ENCODE peak calls at places on chromosomes 12 and 14, in six cellular contexts. S is PC-3, B is AG09309, T is A549, Y is lower leg skin, O is foreskin fibroblast. Z is an unnamed sample.

GRCh38 chr14:103346286-103346685 is 12.2 kb downstream of the EIF5 start:
- DNase-seq in S (no peak), B (no peak), T (no peak), Y (no peak), O (peak; percentile 66), Z (no peak)

GRCh38 chr14:85118274-85118673 is 411.7 kb upstream of the FLRT2 start:
- DNase-seq in S (no peak), B (no peak), T (no peak), Y (no peak), O (peak; percentile 1), Z (no peak)

GRCh38 chr12:127342861-127343260 is 924.1 kb upstream of the TMEM132C start:
- DNase-seq in S (peak; percentile 51), B (peak; percentile 21), T (no peak), Y (no peak), O (no peak), Z (no peak)

GRCh38 chr12:125330645-125331341 is 265.6 kb downstream of the AACS start:
- DNase-seq in S (peak; percentile 57), B (no peak), T (peak; percentile 80), Y (peak; percentile 88), O (peak; percentile 60), Z (peak; percentile 79)

GRCh38 chr14:90820958-90821357 is 4.7 kb upstream of the TTC7B start:
- DNase-seq in S (peak; percentile 66), B (peak; percentile 3), T (no peak), Y (no peak), O (peak; percentile 42), Z (no peak)

GRCh38 chr14:79951572-79951971 is 259.7 kb downstream of the DIO2 start:
- DNase-seq in S (no peak), B (no peak), T (no peak), Y (no peak), O (no peak), Z (no peak)

GRCh38 chr14:65281991-65282908 is 130.3 kb upstream of the FUT8 start:
- DNase-seq in S (no peak), B (peak; percentile 77), T (no peak), Y (no peak), O (peak; percentile 86), Z (no peak)

GRCh38 chr14:65100905-65101541 is 1.3 kb downstream of the MAX start:
- DNase-seq in S (no peak), B (no peak), T (no peak), Y (no peak), O (no peak), Z (no peak)

GRCh38 chr14:52692248-52692962 is 3.0 kb downstream of the ERO1A start:
- DNase-seq in S (no peak), B (peak; percentile 20), T (no peak), Y (no peak), O (peak; percentile 79), Z (no peak)

GRCh38 chr14:88706425-88706824 is 86.3 kb downstream of the EML5 start:
- DNase-seq in S (peak; percentile 76), B (no peak), T (no peak), Y (no peak), O (peak; percentile 4), Z (no peak)

GRCh38 chr12:125331342-125332052 is 266.3 kb downstream of the AACS start:
- DNase-seq in S (no peak), B (no peak), T (peak; percentile 7), Y (peak; percentile 45), O (peak; percentile 11), Z (no peak)

GRCh38 chr12:105698047-105698446 is 367.6 kb downstream of the C12orf75 start:
- DNase-seq in S (no peak), B (no peak), T (no peak), Y (no peak), O (no peak), Z (no peak)

GRCh38 chr12:13692332-13692731 is 289.1 kb downstream of the GRIN2B start:
- DNase-seq in S (no peak), B (no peak), T (no peak), Y (no peak), O (no peak), Z (no peak)

GRCh38 chr12:106252056-106252455 is 4.2 kb upstream of the CKAP4 start:
- DNase-seq in S (no peak), B (no peak), T (no peak), Y (no peak), O (no peak), Z (no peak)

GRCh38 chr12:119208626-119209061 is 29.9 kb downstream of the HSPB8 start:
- DNase-seq in S (peak; percentile 4), B (no peak), T (no peak), Y (peak; percentile 94), O (no peak), Z (no peak)

GRCh38 chr12:120066341-120066740 is 50.2 kb downstream of the RAB35 start:
- DNase-seq in S (peak; percentile 53), B (no peak), T (no peak), Y (peak; percentile 46), O (no peak), Z (no peak)

GRCh38 chr12:110543252-110543959 is 39.7 kb downstream of the PPTC7 start:
- DNase-seq in S (peak; percentile 7), B (no peak), T (no peak), Y (peak; percentile 98), O (peak; percentile 96), Z (peak; percentile 90)

GRCh38 chr12:132561784-132562156 is 48.6 kb downstream of the LRCOL1 start:
- DNase-seq in S (peak; percentile 46), B (no peak), T (peak; percentile 75), Y (no peak), O (peak; percentile 52), Z (no peak)

GRCh38 chr14:94400454-94400853 is 12.1 kb upstream of the SERPINA1 start:
- DNase-seq in S (no peak), B (no peak), T (no peak), Y (no peak), O (no peak), Z (no peak)
- TF ChIP-seq CTCF in S (no peak), B (no peak), T (no peak), Y (no peak), O (no peak), Z (no peak)

GRCh38 chr12:111773801-111774551 is 7.2 kb downstream of the ALDH2 start:
- DNase-seq in S (no peak), B (peak; percentile 76), T (no peak), Y (peak; percentile 96), O (peak; percentile 87), Z (peak; percentile 75)

GRCh38 chr12:111780166-111780565 is 13.4 kb downstream of the ALDH2 start:
- DNase-seq in S (no peak), B (no peak), T (no peak), Y (no peak), O (no peak), Z (no peak)

GRCh38 chr12:111777345-111778045 is 10.8 kb downstream of the ALDH2 start:
- DNase-seq in S (no peak), B (no peak), T (peak; percentile 50), Y (no peak), O (no peak), Z (peak; percentile 83)

GRCh38 chr12:111776836-111777344 is 10.2 kb downstream of the ALDH2 start:
- DNase-seq in S (peak; percentile 30), B (no peak), T (no peak), Y (no peak), O (peak; percentile 39), Z (no peak)

DNA sequence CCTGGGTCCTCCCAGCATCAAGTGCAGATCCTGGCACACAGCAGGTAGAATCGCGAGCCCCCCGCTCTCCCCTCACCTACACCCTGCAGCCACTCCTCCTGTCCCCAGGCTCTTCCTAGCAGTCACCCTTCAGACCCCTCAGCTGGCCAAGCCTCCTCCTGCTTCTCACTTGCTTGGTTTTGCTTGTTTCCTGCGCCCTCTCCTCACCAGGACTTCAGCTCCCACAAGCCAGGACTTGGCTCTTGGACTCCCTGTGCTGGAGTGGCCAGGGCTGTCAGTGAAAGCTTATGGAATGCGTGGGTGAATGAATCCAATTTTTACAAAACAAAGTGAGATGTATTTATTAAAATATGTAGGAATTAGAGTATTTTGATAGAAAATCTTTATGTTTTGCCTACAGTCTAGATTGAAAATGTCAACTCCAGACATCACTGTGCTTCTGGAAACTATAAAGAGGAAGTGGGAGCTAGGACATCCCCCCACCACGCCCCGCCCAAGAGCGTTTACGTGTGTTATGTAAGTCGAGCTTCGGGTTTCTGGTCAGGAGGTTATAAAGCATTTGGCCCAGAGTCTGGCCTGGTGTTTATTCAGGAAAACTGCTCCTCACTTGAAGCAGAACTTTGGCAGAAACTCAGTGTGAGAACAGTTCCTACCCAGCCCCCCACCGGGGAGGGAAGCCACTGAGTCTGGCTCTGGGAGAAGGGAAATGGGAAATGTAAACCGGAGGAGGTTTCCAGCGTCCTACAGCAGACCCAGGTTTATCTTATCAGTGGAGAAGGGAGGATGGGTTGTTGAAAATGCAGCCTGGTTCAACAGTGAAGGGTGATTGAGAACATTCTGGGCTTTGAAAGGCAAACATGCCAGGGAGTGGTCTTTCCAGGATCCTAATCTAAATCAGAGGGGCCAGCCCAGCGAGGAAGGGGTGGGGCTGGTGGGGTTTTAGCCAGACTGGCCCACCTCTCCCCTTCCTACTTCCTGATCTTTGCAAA is 8.8 kb downstream of the ALDH2 start:
- DNase-seq in S (peak; percentile 29), B (no peak), T (no peak), Y (peak; percentile 95), O (peak; percentile 66), Z (peak; percentile 91)
- H3K4me3 ChIP-seq in S (no peak overlapping the region), B (no peak overlapping the region), T (no peak overlapping the region), Y (no peak overlapping the region), O (no peak overlapping the region), Z (peak overlapping the region; percentile 36)

GRCh38 chr12:70581199-70581598 is 56.0 kb downstream of the PTPRB start:
- DNase-seq in S (no peak), B (no peak), T (no peak), Y (no peak), O (no peak), Z (no peak)

GRCh38 chr12:70576341-70577282 is 60.6 kb downstream of the PTPRB start:
- DNase-seq in S (peak; percentile 88), B (peak; percentile 85), T (peak; percentile 51), Y (no peak), O (peak; percentile 83), Z (no peak)

GRCh38 chr12:70583251-70583650 is 54.0 kb downstream of the PTPRB start:
- DNase-seq in S (no peak), B (no peak), T (no peak), Y (no peak), O (no peak), Z (no peak)

GRCh38 chr12:70571705-70572269 is 65.4 kb downstream of the PTPRB start:
- DNase-seq in S (no peak), B (no peak), T (no peak), Y (no peak), O (peak; percentile 9), Z (no peak)

GRCh38 chr12:70577283-70577634 is 60.0 kb downstream of the PTPRB start:
- DNase-seq in S (no peak), B (no peak), T (no peak), Y (no peak), O (no peak), Z (no peak)
- TF ChIP-seq CTCF in S (no peak), B (no peak), T (no peak), Y (no peak), O (no peak), Z (no peak)

GRCh38 chr12:113171543-113171942 is 13.7 kb downstream of the DDX54 start:
- DNase-seq in S (no peak), B (no peak), T (no peak), Y (no peak), O (no peak), Z (no peak)

GRCh38 chr12:113172185-113172584 is 13.1 kb downstream of the DDX54 start:
- DNase-seq in S (no peak), B (no peak), T (no peak), Y (no peak), O (no peak), Z (no peak)

GRCh38 chr12:113170926-113171325 is 14.4 kb downstream of the DDX54 start:
- DNase-seq in S (no peak), B (no peak), T (no peak), Y (no peak), O (no peak), Z (no peak)

GRCh38 chr12:113173081-113173698 is 12.1 kb downstream of the DDX54 start:
- DNase-seq in S (no peak), B (no peak), T (no peak), Y (no peak), O (no peak), Z (no peak)

GRCh38 chr12:113174461-113175384 is 10.6 kb downstream of the DDX54 start:
- DNase-seq in S (peak; percentile 89), B (no peak), T (peak; percentile 88), Y (peak; percentile 94), O (peak; percentile 84), Z (peak; percentile 82)
- H3K4me3 ChIP-seq in S (no peak overlapping the region), B (no peak overlapping the region), T (no peak overlapping the region), Y (no peak overlapping the region), O (no peak overlapping the region), Z (no peak overlapping the region)

Z was measured in kidney.